ENCODE peak calls at places on chromosomes 1 and 21, in ten cellular contexts. One of them, this sample, is unnamed.

GRCh38 chr21:21268061-21268471 is 269.9 kb downstream of the NCAM2 start:
- DNase-seq in astrocyte of the spinal cord: peak
- DNase-seq in fibroblast of pulmonary artery: peak
- DNase-seq in heart right ventricle: no peak
- DNase-seq in SK-N-SH: no peak
- DNase-seq in cardiac fibroblast: no peak
- DNase-seq in GM06990: no peak
- DNase-seq in fibroblast of the aortic adventitia: no peak
- DNase-seq in A549: no peak
- DNase-seq in CD8-positive, alpha-beta T cell: no peak
- DNase-seq in this sample: no peak

GRCh38 chr1:245710961-245711903 is 556.4 kb downstream of the KIF26B start:
- DNase-seq in fibroblast of pulmonary artery: no peak
- DNase-seq in A549: no peak
- DNase-seq in GM06990: no peak
- DNase-seq in cardiac fibroblast: no peak
- DNase-seq in CD8-positive, alpha-beta T cell: no peak
- DNase-seq in heart right ventricle: no peak
- DNase-seq in astrocyte of the spinal cord: no peak
- DNase-seq in SK-N-SH: no peak
- DNase-seq in fibroblast of the aortic adventitia: no peak
- DNase-seq in this sample: no peak

GRCh38 chr1:151326619-151327222 is 495 bp downstream of the PI4KB start:
- DNase-seq in fibroblast of the aortic adventitia: peak
- DNase-seq in GM06990: no peak
- DNase-seq in CD8-positive, alpha-beta T cell: peak
- DNase-seq in A549: peak
- DNase-seq in heart right ventricle: no peak
- DNase-seq in fibroblast of pulmonary artery: peak
- DNase-seq in cardiac fibroblast: peak
- DNase-seq in astrocyte of the spinal cord: peak
- DNase-seq in SK-N-SH: peak
- DNase-seq in this sample: peak

GRCh38 chr1:23169727-23170335 is 1.2 kb upstream of the LUZP1 start:
- DNase-seq in fibroblast of the aortic adventitia: peak
- DNase-seq in heart right ventricle: peak
- DNase-seq in CD8-positive, alpha-beta T cell: no peak
- DNase-seq in cardiac fibroblast: peak
- DNase-seq in fibroblast of pulmonary artery: peak
- DNase-seq in GM06990: peak
- DNase-seq in astrocyte of the spinal cord: peak
- DNase-seq in A549: peak
- DNase-seq in SK-N-SH: no peak
- DNase-seq in this sample: peak

GRCh38 chr1:204669579-204669978 is 16.0 kb downstream of the LRRN2 start:
- DNase-seq in heart right ventricle: no peak
- DNase-seq in CD8-positive, alpha-beta T cell: no peak
- DNase-seq in GM06990: no peak
- DNase-seq in fibroblast of the aortic adventitia: no peak
- DNase-seq in A549: no peak
- DNase-seq in fibroblast of pulmonary artery: no peak
- DNase-seq in astrocyte of the spinal cord: no peak
- DNase-seq in SK-N-SH: no peak
- DNase-seq in cardiac fibroblast: no peak
- DNase-seq in this sample: no peak

GRCh38 chr1:25030674-25031589 is 100.9 kb upstream of the RUNX3 start:
- DNase-seq in A549: no peak
- DNase-seq in fibroblast of pulmonary artery: no peak
- DNase-seq in astrocyte of the spinal cord: peak
- DNase-seq in GM06990: peak
- DNase-seq in heart right ventricle: no peak
- DNase-seq in fibroblast of the aortic adventitia: no peak
- DNase-seq in cardiac fibroblast: peak
- DNase-seq in SK-N-SH: no peak
- DNase-seq in CD8-positive, alpha-beta T cell: peak
- DNase-seq in this sample: peak

GRCh38 chr1:21586926-21587601 is 77.8 kb downstream of the ALPL start:
- DNase-seq in A549: peak
- DNase-seq in fibroblast of pulmonary artery: peak
- DNase-seq in fibroblast of the aortic adventitia: peak
- DNase-seq in CD8-positive, alpha-beta T cell: no peak
- DNase-seq in heart right ventricle: peak
- DNase-seq in SK-N-SH: peak
- DNase-seq in astrocyte of the spinal cord: peak
- DNase-seq in cardiac fibroblast: peak
- DNase-seq in GM06990: no peak
- DNase-seq in this sample: peak

GRCh38 chr1:202286622-202287097 is 55.1 kb downstream of the UBE2T start:
- DNase-seq in A549: no peak
- DNase-seq in fibroblast of pulmonary artery: peak
- DNase-seq in astrocyte of the spinal cord: peak
- DNase-seq in SK-N-SH: no peak
- DNase-seq in fibroblast of the aortic adventitia: peak
- DNase-seq in GM06990: no peak
- DNase-seq in heart right ventricle: peak
- DNase-seq in CD8-positive, alpha-beta T cell: no peak
- DNase-seq in cardiac fibroblast: peak
- DNase-seq in this sample: peak

GRCh38 chr1:1907098-1907736 is 7.8 kb upstream of the CALML6 start:
- DNase-seq in CD8-positive, alpha-beta T cell: no peak
- DNase-seq in A549: no peak
- DNase-seq in fibroblast of the aortic adventitia: peak
- DNase-seq in GM06990: peak
- DNase-seq in astrocyte of the spinal cord: no peak
- DNase-seq in fibroblast of pulmonary artery: no peak
- DNase-seq in cardiac fibroblast: peak
- DNase-seq in SK-N-SH: no peak
- DNase-seq in heart right ventricle: peak
- DNase-seq in this sample: no peak

GRCh38 chr1:227913446-227913968 is 34.2 kb downstream of the WNT9A start:
- DNase-seq in fibroblast of pulmonary artery: no peak
- DNase-seq in cardiac fibroblast: no peak
- DNase-seq in astrocyte of the spinal cord: no peak
- DNase-seq in SK-N-SH: no peak
- DNase-seq in heart right ventricle: no peak
- DNase-seq in A549: no peak
- DNase-seq in GM06990: no peak
- DNase-seq in fibroblast of the aortic adventitia: no peak
- DNase-seq in CD8-positive, alpha-beta T cell: no peak
- DNase-seq in this sample: no peak

GRCh38 chr1:8666394-8667167 is 150.9 kb downstream of the RERE start:
- DNase-seq in heart right ventricle: no peak
- DNase-seq in SK-N-SH: no peak
- DNase-seq in astrocyte of the spinal cord: peak
- DNase-seq in fibroblast of pulmonary artery: peak
- DNase-seq in fibroblast of the aortic adventitia: peak
- DNase-seq in cardiac fibroblast: no peak
- DNase-seq in CD8-positive, alpha-beta T cell: no peak
- DNase-seq in GM06990: peak
- DNase-seq in A549: no peak
- DNase-seq in this sample: no peak

GRCh38 chr1:68495968-68496679 is 758 bp downstream of the DEPDC1 start:
- DNase-seq in CD8-positive, alpha-beta T cell: no peak
- DNase-seq in heart right ventricle: no peak
- DNase-seq in A549: peak
- DNase-seq in SK-N-SH: peak
- DNase-seq in fibroblast of pulmonary artery: no peak
- DNase-seq in astrocyte of the spinal cord: no peak
- DNase-seq in cardiac fibroblast: peak
- DNase-seq in GM06990: peak
- DNase-seq in fibroblast of the aortic adventitia: no peak
- DNase-seq in this sample: no peak

GRCh38 chr1:2348346-2349275 is 42.7 kb downstream of the MORN1 start:
- DNase-seq in A549: no peak
- DNase-seq in heart right ventricle: peak
- DNase-seq in GM06990: no peak
- DNase-seq in fibroblast of the aortic adventitia: no peak
- DNase-seq in astrocyte of the spinal cord: no peak
- DNase-seq in SK-N-SH: no peak
- DNase-seq in cardiac fibroblast: no peak
- DNase-seq in CD8-positive, alpha-beta T cell: no peak
- DNase-seq in fibroblast of pulmonary artery: no peak
- DNase-seq in this sample: no peak

GRCh38 chr1:103107696-103108524 is at the start of gene COL11A1:
- DNase-seq in fibroblast of the aortic adventitia: no peak
- DNase-seq in CD8-positive, alpha-beta T cell: no peak
- DNase-seq in fibroblast of pulmonary artery: no peak
- DNase-seq in astrocyte of the spinal cord: peak
- DNase-seq in GM06990: no peak
- DNase-seq in SK-N-SH: peak
- DNase-seq in A549: no peak
- DNase-seq in heart right ventricle: no peak
- DNase-seq in cardiac fibroblast: no peak
- DNase-seq in this sample: no peak

GRCh38 chr1:162856260-162856659 is 4.7 kb downstream of the CCDC190 start:
- DNase-seq in GM06990: no peak
- DNase-seq in fibroblast of the aortic adventitia: peak
- DNase-seq in A549: no peak
- DNase-seq in SK-N-SH: no peak
- DNase-seq in cardiac fibroblast: peak
- DNase-seq in astrocyte of the spinal cord: peak
- DNase-seq in heart right ventricle: no peak
- DNase-seq in CD8-positive, alpha-beta T cell: no peak
- DNase-seq in fibroblast of pulmonary artery: peak
- DNase-seq in this sample: peak

GRCh38 chr1:47533176-47534039 is 95.6 kb downstream of the FOXD2 start:
- DNase-seq in CD8-positive, alpha-beta T cell: no peak
- DNase-seq in GM06990: no peak
- DNase-seq in heart right ventricle: peak
- DNase-seq in fibroblast of pulmonary artery: peak
- DNase-seq in astrocyte of the spinal cord: peak
- DNase-seq in fibroblast of the aortic adventitia: peak
- DNase-seq in A549: no peak
- DNase-seq in SK-N-SH: peak
- DNase-seq in cardiac fibroblast: peak
- DNase-seq in this sample: peak

GRCh38 chr1:38151399-38151798 is 104.8 kb upstream of the POU3F1 start:
- DNase-seq in SK-N-SH: no peak
- DNase-seq in GM06990: no peak
- DNase-seq in CD8-positive, alpha-beta T cell: no peak
- DNase-seq in astrocyte of the spinal cord: no peak
- DNase-seq in fibroblast of pulmonary artery: no peak
- DNase-seq in heart right ventricle: no peak
- DNase-seq in A549: no peak
- DNase-seq in cardiac fibroblast: no peak
- DNase-seq in fibroblast of the aortic adventitia: no peak
- DNase-seq in this sample: no peak

GRCh38 chr1:38154089-38154470 is 107.5 kb upstream of the POU3F1 start:
- DNase-seq in fibroblast of the aortic adventitia: no peak
- DNase-seq in A549: no peak
- DNase-seq in SK-N-SH: no peak
- DNase-seq in astrocyte of the spinal cord: no peak
- DNase-seq in fibroblast of pulmonary artery: no peak
- DNase-seq in GM06990: no peak
- DNase-seq in CD8-positive, alpha-beta T cell: no peak
- DNase-seq in heart right ventricle: no peak
- DNase-seq in cardiac fibroblast: no peak
- DNase-seq in this sample: no peak

GRCh38 chr1:38153426-38154088 is 107.0 kb upstream of the POU3F1 start:
- DNase-seq in GM06990: no peak
- DNase-seq in CD8-positive, alpha-beta T cell: no peak
- DNase-seq in astrocyte of the spinal cord: no peak
- DNase-seq in A549: no peak
- DNase-seq in fibroblast of the aortic adventitia: no peak
- DNase-seq in heart right ventricle: no peak
- DNase-seq in fibroblast of pulmonary artery: no peak
- DNase-seq in cardiac fibroblast: no peak
- DNase-seq in SK-N-SH: no peak
- DNase-seq in this sample: no peak

GRCh38 chr1:38152351-38153082 is 105.9 kb upstream of the POU3F1 start:
- DNase-seq in A549: peak
- DNase-seq in heart right ventricle: no peak
- DNase-seq in astrocyte of the spinal cord: no peak
- DNase-seq in cardiac fibroblast: no peak
- DNase-seq in SK-N-SH: no peak
- DNase-seq in fibroblast of the aortic adventitia: no peak
- DNase-seq in GM06990: no peak
- DNase-seq in fibroblast of pulmonary artery: no peak
- DNase-seq in CD8-positive, alpha-beta T cell: no peak
- DNase-seq in this sample: peak
- TF ChIP-seq CTCF in A549: no peak
- TF ChIP-seq CTCF in heart right ventricle: peak
- TF ChIP-seq CTCF in astrocyte of the spinal cord: no peak
- TF ChIP-seq CTCF in cardiac fibroblast: no peak
- TF ChIP-seq CTCF in SK-N-SH: no peak
- TF ChIP-seq CTCF in fibroblast of the aortic adventitia: no peak
- TF ChIP-seq CTCF in GM06990: peak
- TF ChIP-seq CTCF in fibroblast of pulmonary artery: no peak
- TF ChIP-seq CTCF in CD8-positive, alpha-beta T cell: no peak
- TF ChIP-seq CTCF in this sample: no peak

GRCh38 chr1:207822124-207822601 is 70.3 kb downstream of the CD46 start:
- DNase-seq in fibroblast of the aortic adventitia: no peak
- DNase-seq in cardiac fibroblast: no peak
- DNase-seq in astrocyte of the spinal cord: no peak
- DNase-seq in fibroblast of pulmonary artery: no peak
- DNase-seq in GM06990: peak
- DNase-seq in SK-N-SH: no peak
- DNase-seq in heart right ventricle: no peak
- DNase-seq in A549: no peak
- DNase-seq in CD8-positive, alpha-beta T cell: no peak
- DNase-seq in this sample: no peak
- H3K4me3 ChIP-seq in fibroblast of the aortic adventitia: peak
- H3K4me3 ChIP-seq in cardiac fibroblast: peak
- H3K4me3 ChIP-seq in astrocyte of the spinal cord: no peak
- H3K4me3 ChIP-seq in fibroblast of pulmonary artery: no peak
- H3K4me3 ChIP-seq in GM06990: peak
- H3K4me3 ChIP-seq in SK-N-SH: no peak
- H3K4me3 ChIP-seq in heart right ventricle: peak
- H3K4me3 ChIP-seq in A549: peak
- H3K4me3 ChIP-seq in CD8-positive, alpha-beta T cell: peak
- H3K4me3 ChIP-seq in this sample: no peak

GRCh38 chr1:220281159-220281574 is 8.9 kb upstream of the RAB3GAP2 start:
- DNase-seq in heart right ventricle: no peak
- DNase-seq in A549: peak
- DNase-seq in SK-N-SH: peak
- DNase-seq in CD8-positive, alpha-beta T cell: no peak
- DNase-seq in cardiac fibroblast: peak
- DNase-seq in fibroblast of pulmonary artery: peak
- DNase-seq in fibroblast of the aortic adventitia: peak
- DNase-seq in GM06990: no peak
- DNase-seq in astrocyte of the spinal cord: no peak
- DNase-seq in this sample: peak
- TF ChIP-seq CTCF in heart right ventricle: peak
- TF ChIP-seq CTCF in A549: peak
- TF ChIP-seq CTCF in SK-N-SH: peak
- TF ChIP-seq CTCF in CD8-positive, alpha-beta T cell: peak
- TF ChIP-seq CTCF in cardiac fibroblast: peak
- TF ChIP-seq CTCF in fibroblast of pulmonary artery: peak
- TF ChIP-seq CTCF in fibroblast of the aortic adventitia: peak
- TF ChIP-seq CTCF in GM06990: peak
- TF ChIP-seq CTCF in astrocyte of the spinal cord: peak
- TF ChIP-seq CTCF in this sample: peak

DNA sequence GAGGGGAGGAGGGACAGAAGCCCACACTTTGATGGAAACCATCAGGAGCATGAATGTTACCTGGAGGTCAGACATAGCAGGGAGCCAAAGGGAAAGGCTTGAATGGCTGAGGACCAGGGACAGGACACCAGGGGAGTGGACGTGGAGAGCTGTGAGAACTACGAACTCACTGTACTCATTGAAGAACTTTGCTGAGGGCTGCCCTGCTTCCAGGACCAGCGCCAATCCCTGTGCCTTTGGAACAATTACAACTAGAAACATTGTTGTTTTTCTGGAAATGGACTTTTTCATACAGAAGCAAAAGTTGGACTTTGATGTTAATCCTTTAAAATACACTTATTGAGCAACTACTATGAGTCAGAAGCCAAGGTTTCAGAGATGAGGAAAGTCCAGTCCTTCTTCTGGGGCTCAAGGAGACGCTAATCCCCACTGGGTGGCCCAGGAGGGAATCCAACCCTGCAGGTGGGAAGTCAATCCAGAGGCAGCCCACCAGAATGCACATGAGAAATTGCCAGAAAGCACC is 12.9 kb downstream of the TSPAN2 start:
- DNase-seq in SK-N-SH: no peak
- DNase-seq in GM06990: no peak
- DNase-seq in cardiac fibroblast: peak
- DNase-seq in fibroblast of pulmonary artery: no peak
- DNase-seq in astrocyte of the spinal cord: no peak
- DNase-seq in heart right ventricle: no peak
- DNase-seq in fibroblast of the aortic adventitia: peak
- DNase-seq in CD8-positive, alpha-beta T cell: no peak
- DNase-seq in A549: no peak
- DNase-seq in this sample: peak
- H3K4me3 ChIP-seq in SK-N-SH: no peak
- H3K4me3 ChIP-seq in GM06990: no peak
- H3K4me3 ChIP-seq in cardiac fibroblast: no peak
- H3K4me3 ChIP-seq in fibroblast of pulmonary artery: no peak
- H3K4me3 ChIP-seq in astrocyte of the spinal cord: no peak
- H3K4me3 ChIP-seq in heart right ventricle: no peak
- H3K4me3 ChIP-seq in fibroblast of the aortic adventitia: no peak
- H3K4me3 ChIP-seq in CD8-positive, alpha-beta T cell: no peak
- H3K4me3 ChIP-seq in A549: no peak
- H3K4me3 ChIP-seq in this sample: no peak